ENCODE peak calls at places on chromosome 4, in ten cellular contexts. O is left colon; P is GM23248; Y is NCI-H2107; D is CD4-positive, alpha-beta memory T cell; S is RPMI7951; Z is NCI-H187 treated with DMSO at 0.1 percent for 48 hours; M is cardiac muscle cell; C is AG08395; L is HCT116. A is an unnamed sample.

GRCh38 chr4:20284990-20285389 is 33.3 kb downstream of the SLIT2 start:
- DNase-seq in Z (no peak), Y (no peak), S (no peak), C (peak; percentile 23), D (no peak), P (peak; percentile 77), L (no peak), M (no peak), O (no peak), A (no peak)

GRCh38 chr4:18397681-18398080 is 376.1 kb upstream of the LCORL start:
- DNase-seq in L (no peak), M (no peak), O (no peak), S (no peak), Z (no peak), C (no peak), Y (no peak), P (no peak), D (no peak), A (no peak)

GRCh38 chr4:1055721-1056590 is 44.5 kb downstream of the FGFRL1 start:
- DNase-seq in M (no peak), S (no peak), O (peak; percentile 33), Z (no peak), P (no peak), Y (no peak), L (no peak), C (peak; percentile 60), D (peak; percentile 87), A (no peak)

GRCh38 chr4:86218721-86219481 is 141.0 kb downstream of the MAPK10 start:
- DNase-seq in C (peak; percentile 17), Y (no peak), P (peak; percentile 65), M (no peak), S (no peak), Z (no peak), L (no peak), O (no peak), D (no peak), A (no peak)

GRCh38 chr4:74805601-74806000 is 11.3 kb upstream of the BTC start:
- DNase-seq in C (no peak), L (peak; percentile 62), D (no peak), M (no peak), O (no peak), P (peak; percentile 71), Z (no peak), S (peak; percentile 45), Y (no peak), A (peak; percentile 90)

GRCh38 chr4:1910643-1911042 is 39.5 kb downstream of the NSD2 start:
- DNase-seq in C (peak; percentile 75), D (no peak), O (no peak), L (no peak), P (peak; percentile 72), Y (no peak), M (peak; percentile 62), Z (no peak), S (peak; percentile 26), A (no peak)

GRCh38 chr4:170109586-170110289 is 20.0 kb upstream of the AADAT start:
- DNase-seq in S (peak; percentile 11), Y (no peak), O (no peak), M (no peak), L (no peak), Z (no peak), P (peak; percentile 84), D (no peak), C (peak; percentile 64), A (peak; percentile 72)

GRCh38 chr4:40323866-40324265 is 11.3 kb upstream of the CHRNA9 start:
- DNase-seq in M (no peak), C (no peak), Z (no peak), S (peak; percentile 42), Y (no peak), L (no peak), P (peak; percentile 36), O (no peak), D (no peak), A (no peak)

GRCh38 chr4:133150643-133151300 is 1.7 kb downstream of the PCDH10 start:
- DNase-seq in Y (peak; percentile 39), Z (no peak), P (peak; percentile 4), S (no peak), L (no peak), M (peak; percentile 58), O (no peak), C (no peak), D (no peak), A (no peak)

A was measured in COLO829.